ENCODE peak calls at places on chromosomes 6 and 20, in five cellular contexts. One of them, this sample, is unnamed.
A peak's percentile ranks its signal among the peaks of the same experiment; 100 is the strongest.

GRCh38 chr6:41039060-41039998 is at the start of gene UNC5CL:
- DNase-seq in NCI-H2081: peak; percentile 36
- DNase-seq in IMR-90: no peak
- DNase-seq in smooth muscle cell of the brain vasculature: no peak
- DNase-seq in NAMALWA: peak; percentile 65
- DNase-seq in this sample: no peak

GRCh38 chr6:13512900-13513299 is 25.5 kb upstream of the GFOD1 start:
- DNase-seq in NAMALWA: no peak
- DNase-seq in NCI-H2081: no peak
- DNase-seq in IMR-90: no peak
- DNase-seq in smooth muscle cell of the brain vasculature: no peak
- DNase-seq in this sample: no peak

GRCh38 chr6:3068329-3069223 is at the start of gene RIPK1:
- DNase-seq in smooth muscle cell of the brain vasculature: no peak
- DNase-seq in NCI-H2081: peak; percentile 92
- DNase-seq in IMR-90: peak; percentile 84
- DNase-seq in NAMALWA: peak; percentile 91
- DNase-seq in this sample: no peak

GRCh38 chr6:4581468-4582420 is 194.5 kb upstream of the CDYL start:
- DNase-seq in IMR-90: peak; percentile 95
- DNase-seq in NCI-H2081: no peak
- DNase-seq in NAMALWA: no peak
- DNase-seq in smooth muscle cell of the brain vasculature: peak; percentile 54
- DNase-seq in this sample: no peak

GRCh38 chr6:157079774-157080173 is 243.5 kb downstream of the TMEM242 start:
- DNase-seq in smooth muscle cell of the brain vasculature: no peak
- DNase-seq in IMR-90: no peak
- DNase-seq in NAMALWA: peak; percentile 15
- DNase-seq in NCI-H2081: no peak
- DNase-seq in this sample: no peak

GRCh38 chr6:67640462-67640861 is 994.6 kb upstream of the ADGRB3 start:
- DNase-seq in NCI-H2081: no peak
- DNase-seq in smooth muscle cell of the brain vasculature: no peak
- DNase-seq in IMR-90: peak; percentile 4
- DNase-seq in NAMALWA: no peak
- DNase-seq in this sample: no peak

GRCh38 chr20:51322164-51322707 is 220.3 kb downstream of the NFATC2 start:
- DNase-seq in IMR-90: no peak
- DNase-seq in NCI-H2081: no peak
- DNase-seq in smooth muscle cell of the brain vasculature: no peak
- DNase-seq in NAMALWA: no peak
- DNase-seq in this sample: no peak

GRCh38 chr20:54028276-54029011 is 42.0 kb downstream of the BCAS1 start:
- DNase-seq in NAMALWA: no peak
- DNase-seq in smooth muscle cell of the brain vasculature: no peak
- DNase-seq in NCI-H2081: no peak
- DNase-seq in IMR-90: no peak
- DNase-seq in this sample: no peak

GRCh38 chr6:54681987-54682386 is 164.6 kb upstream of the FAM83B start:
- DNase-seq in NAMALWA: no peak
- DNase-seq in smooth muscle cell of the brain vasculature: no peak
- DNase-seq in NCI-H2081: no peak
- DNase-seq in IMR-90: peak; percentile 84
- DNase-seq in this sample: no peak

GRCh38 chr6:15207923-15208322 is 37.9 kb upstream of the JARID2 start:
- DNase-seq in NCI-H2081: no peak
- DNase-seq in NAMALWA: no peak
- DNase-seq in smooth muscle cell of the brain vasculature: no peak
- DNase-seq in IMR-90: peak; percentile 50
- DNase-seq in this sample: no peak

GRCh38 chr6:3887150-3887700 is 38.1 kb downstream of the FAM50B start:
- DNase-seq in smooth muscle cell of the brain vasculature: no peak
- DNase-seq in NCI-H2081: no peak
- DNase-seq in IMR-90: peak; percentile 54
- DNase-seq in NAMALWA: no peak
- DNase-seq in this sample: no peak

GRCh38 chr6:37952027-37952426 is 132.5 kb downstream of the ZFAND3 start:
- DNase-seq in NCI-H2081: no peak
- DNase-seq in smooth muscle cell of the brain vasculature: no peak
- DNase-seq in NAMALWA: no peak
- DNase-seq in IMR-90: no peak
- DNase-seq in this sample: no peak

This sample was measured in SK-N-MC.